ENCODE peak calls at places on chromosomes 1 and 21, in seven cellular contexts. Z, K, X, H, N, T and Q are unnamed samples.

GRCh38 chr1:3368711-3369436 is 85.6 kb upstream of the ARHGEF16 start:
- DNase-seq in T (no peak), Z (peak; percentile 30), X (no peak), K (no peak), H (no peak), N (no peak), Q (peak; percentile 45)

GRCh38 chr21:32350211-32350980 is 42.4 kb downstream of the URB1 start:
- DNase-seq in Z (no peak), K (no peak), X (no peak), T (peak; percentile 3), H (no peak), N (no peak), Q (no peak)

GRCh38 chr1:31886866-31887265 is 51.3 kb downstream of the PTP4A2 start:
- DNase-seq in N (no peak), Z (no peak), T (no peak), X (no peak), K (no peak), H (no peak), Q (no peak)

GRCh38 chr21:42297372-42297771 is 17.8 kb downstream of the TFF3 start:
- DNase-seq in N (no peak), T (no peak), Z (no peak), X (peak; percentile 32), K (no peak), H (no peak), Q (no peak)

GRCh38 chr1:61828814-61829213 is 86.5 kb downstream of the PATJ start:
- DNase-seq in Z (no peak), X (no peak), N (no peak), K (no peak), H (no peak), T (no peak), Q (no peak)

GRCh38 chr1:68495968-68496679 is 758 bp downstream of the DEPDC1 start:
- DNase-seq in H (peak; percentile 12), Z (peak; percentile 32), X (peak; percentile 13), T (no peak), N (no peak), K (no peak), Q (no peak)

GRCh38 chr1:7810395-7810794 is 26.3 kb downstream of the PER3 start:
- DNase-seq in N (peak; percentile 96), X (no peak), T (no peak), K (no peak), Z (peak; percentile 93), H (peak; percentile 5), Q (peak; percentile 91)

GRCh38 chr1:227316941-227317540 is 1.3 kb downstream of the CDC42BPA start:
- DNase-seq in T (no peak), H (peak; percentile 28), Z (peak; percentile 55), N (peak; percentile 31), K (no peak), X (peak; percentile 12), Q (peak; percentile 16)

GRCh38 chr1:226547754-226548191 is 791 bp upstream of the STUM start:
- DNase-seq in T (peak; percentile 92), N (peak; percentile 86), H (peak; percentile 88), X (peak; percentile 95), K (peak; percentile 93), Z (peak; percentile 99), Q (peak; percentile 80)

GRCh38 chr1:225695578-225696332 is 42.8 kb upstream of the ENAH start:
- DNase-seq in H (no peak), X (no peak), T (no peak), K (peak; percentile 50), Z (peak; percentile 51), N (peak; percentile 38), Q (no peak)

GRCh38 chr1:29029652-29030051 is 94.1 kb downstream of the TMEM200B start:
- DNase-seq in X (no peak), K (no peak), H (no peak), Z (no peak), N (no peak), T (no peak), Q (no peak)

GRCh38 chr1:221839794-221840395 is 98.0 kb upstream of the DUSP10 start:
- DNase-seq in N (peak; percentile 44), K (peak; percentile 64), H (peak; percentile 92), Z (peak; percentile 97), X (no peak), T (no peak), Q (peak; percentile 46)

GRCh38 chr1:42937141-42937696 is 21.4 kb downstream of the SLC2A1 start:
- DNase-seq in Z (peak; percentile 92), T (no peak), X (no peak), N (peak; percentile 85), H (peak; percentile 87), K (no peak), Q (peak; percentile 59)

GRCh38 chr1:54464031-54464476 is 57.9 kb upstream of the SSBP3 start:
- DNase-seq in T (no peak), Z (no peak), H (no peak), X (no peak), K (no peak), N (no peak), Q (no peak)

GRCh38 chr1:176878750-176879536 is 285.6 kb downstream of the ASTN1 start:
- DNase-seq in T (peak; percentile 78), Z (no peak), H (no peak), K (no peak), X (peak; percentile 49), N (no peak), Q (no peak)

GRCh38 chr1:66860529-66860928 is 59.5 kb upstream of the INSL5 start:
- DNase-seq in H (no peak), X (no peak), K (no peak), Z (no peak), N (no peak), T (no peak), Q (no peak)

GRCh38 chr1:208098758-208099157 is 145.4 kb downstream of the PLXNA2 start:
- DNase-seq in T (no peak), K (no peak), N (no peak), H (no peak), X (no peak), Z (no peak), Q (no peak)

GRCh38 chr21:41611966-41612606 is 104.1 kb upstream of the TMPRSS2 start:
- DNase-seq in X (peak; percentile 64), Z (peak; percentile 85), K (peak; percentile 77), T (peak; percentile 73), N (peak; percentile 15), H (peak; percentile 67), Q (peak; percentile 20)

GRCh38 chr1:21811875-21812305 is at the start of gene LDLRAD2:
- DNase-seq in N (no peak), H (no peak), X (no peak), K (no peak), Z (no peak), T (no peak), Q (no peak)

GRCh38 chr1:33918368-33918767 is 54.5 kb downstream of the HMGB4 start:
- DNase-seq in K (no peak), X (no peak), N (peak; percentile 27), H (no peak), T (no peak), Z (no peak), Q (peak; percentile 65)

GRCh38 chr1:233572896-233573295 is 41.0 kb upstream of the KCNK1 start:
- DNase-seq in K (no peak), Z (no peak), X (no peak), H (no peak), T (no peak), N (no peak), Q (no peak)

GRCh38 chr1:38941527-38942019 is at the start of gene RHBDL2:
- DNase-seq in H (peak; percentile 35), K (no peak), T (peak; percentile 29), N (peak; percentile 38), Z (peak; percentile 85), X (peak; percentile 25), Q (peak; percentile 44)

GRCh38 chr1:116471241-116471640 is 98.2 kb downstream of the ATP1A1 start:
- DNase-seq in T (no peak), K (no peak), H (no peak), X (no peak), N (no peak), Z (no peak), Q (no peak)
- H3K4me1 ChIP-seq in T (no peaks in the 10 kb centered on the region), K (peaks cover 69% of the 10 kb centered on the region), H (peaks cover 30% of the 10 kb centered on the region), X (peaks cover 4% of the 10 kb centered on the region), N (no peaks in the 10 kb centered on the region), Z (no peaks in the 10 kb centered on the region), Q (no peaks in the 10 kb centered on the region)

DNA sequence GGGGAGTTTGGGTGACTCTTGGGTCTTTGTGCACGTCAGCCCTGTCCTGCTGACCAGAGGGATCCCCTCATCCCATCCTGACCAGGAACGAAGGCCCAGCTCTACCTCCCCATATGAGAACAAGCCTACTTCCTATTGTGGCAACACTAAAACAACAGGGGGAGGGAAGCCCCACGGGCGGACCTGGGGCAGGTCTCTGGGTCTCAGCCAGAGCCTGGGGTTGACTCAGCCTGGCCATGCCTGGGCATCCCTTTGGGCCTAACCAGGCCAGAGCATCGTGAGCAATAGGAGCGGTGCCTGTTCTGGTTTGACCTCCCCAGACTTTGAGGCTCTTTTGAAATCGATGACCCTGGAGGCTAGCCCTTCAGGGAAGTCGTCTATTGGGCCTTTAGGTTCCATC is 16.8 kb downstream of the RPS6KA1 start:
- DNase-seq in T (no peak), X (no peak), K (no peak), Z (no peak), H (no peak), N (no peak), Q (no peak)
- H3K4me2 ChIP-seq in T (no peak overlapping the region), X (no peak overlapping the region), K (no peak overlapping the region), Z (no peak overlapping the region), H (no peak overlapping the region), N (no peak overlapping the region), Q (no peak overlapping the region)

GRCh38 chr1:198749279-198749678 is 110.4 kb downstream of the PTPRC start:
- DNase-seq in N (peak; percentile 49), T (no peak), H (no peak), K (no peak), Z (peak; percentile 50), X (no peak), Q (no peak)
- H3K4me1 ChIP-seq in N (no peaks in the 10 kb centered on the region), T (no peaks in the 10 kb centered on the region), H (no peaks in the 10 kb centered on the region), K (no peaks in the 10 kb centered on the region), Z (no peaks in the 10 kb centered on the region), X (no peaks in the 10 kb centered on the region), Q (no peaks in the 10 kb centered on the region)

GRCh38 chr1:10529096-10529495 is 54.3 kb downstream of the PEX14 start:
- DNase-seq in H (no peak), Z (no peak), T (no peak), K (no peak), N (no peak), X (peak; percentile 32), Q (peak; percentile 29)
- H3K4me2 ChIP-seq in H (peak overlapping the region; percentile 80), Z (peak overlapping the region; percentile 50), T (peak overlapping the region; percentile 35), K (no peak overlapping the region), N (peak overlapping the region; percentile 87), X (peak overlapping the region; percentile 61), Q (peak overlapping the region; percentile 91)

DNA sequence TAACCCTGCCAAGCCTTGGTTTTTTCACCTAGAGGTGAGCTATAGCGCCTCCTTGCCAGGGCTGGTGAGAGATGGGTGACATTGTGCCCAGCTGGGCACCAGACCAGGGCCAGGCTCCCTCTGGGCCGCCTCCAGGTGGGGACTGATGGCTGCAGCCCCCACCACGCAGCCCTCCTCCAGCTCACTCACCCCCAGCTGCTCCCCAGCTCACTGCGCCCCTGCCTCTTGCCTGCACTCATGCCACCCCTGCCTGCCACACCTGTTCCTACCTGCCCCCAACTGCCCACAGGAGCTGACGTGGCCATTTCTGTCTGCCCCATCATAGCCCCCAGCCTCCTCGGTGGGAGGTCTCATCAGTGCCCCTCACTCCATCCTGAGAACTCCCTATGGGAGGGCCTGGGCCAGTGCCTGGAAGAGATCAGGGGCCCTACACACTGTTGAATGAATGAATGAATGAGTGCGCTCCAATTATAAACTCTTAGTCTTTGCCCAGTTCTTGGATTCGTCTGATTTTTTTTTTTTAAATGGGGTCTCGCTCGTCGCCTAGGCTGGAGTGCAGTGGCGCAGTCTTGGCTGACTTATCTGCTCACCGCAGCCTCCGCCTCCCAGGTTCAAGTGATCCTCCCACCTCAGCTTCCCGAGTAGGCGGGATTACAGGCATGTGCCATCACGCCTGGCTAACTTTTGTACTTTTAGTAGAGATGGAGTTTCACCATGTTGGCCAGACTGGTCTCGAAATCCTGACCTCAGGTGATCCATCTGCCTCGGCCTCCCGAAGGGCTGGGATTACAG is 26.4 kb upstream of the VPS13D start:
- DNase-seq in T (no peak), N (no peak), X (no peak), K (no peak), Z (no peak), H (no peak), Q (no peak)
- H3K4me1 ChIP-seq in T (no peaks in the 10 kb centered on the region), N (no peaks in the 10 kb centered on the region), X (no peaks in the 10 kb centered on the region), K (no peaks in the 10 kb centered on the region), Z (no peaks in the 10 kb centered on the region), H (no peaks in the 10 kb centered on the region), Q (no peaks in the 10 kb centered on the region)